ENCODE peak calls at places on chromosome 5, in seven cellular contexts. P is left ventricle myocardium inferior, A is bronchial epithelial cell, C is astrocyte, Z is endothelial cell, I is fibroblast of pulmonary artery, S is pancreas. N is an unnamed sample.

GRCh38 chr5:127426661-127427060 is 90.8 kb upstream of the PRRC1 start:
- DNase-seq in P (peak), A (no peak), C (no peak), Z (no peak), I (no peak), S (no peak), N (no peak)

GRCh38 chr5:131104169-131104775 is 60.8 kb downstream of the HINT1 start:
- DNase-seq in P (no peak), A (peak), C (no peak), Z (no peak), I (peak), S (no peak), N (no peak)

GRCh38 chr5:69050214-69050613 is 43.6 kb upstream of the SLC30A5 start:
- DNase-seq in P (no peak), A (no peak), C (no peak), Z (no peak), I (no peak), S (no peak), N (no peak)

GRCh38 chr5:65100846-65101678 is 332.3 kb downstream of the CWC27 start:
- DNase-seq in P (peak), A (peak), C (peak), Z (peak), I (peak), S (peak), N (peak)

GRCh38 chr5:133967715-133968056 is 739 bp downstream of the C5orf15 start:
- DNase-seq in P (no peak), A (peak), C (no peak), Z (peak), I (peak), S (no peak), N (no peak)

GRCh38 chr5:113224605-113225065 is 210.2 kb downstream of the TSSK1B start:
- DNase-seq in P (no peak), A (no peak), C (peak), Z (no peak), I (no peak), S (no peak), N (no peak)

GRCh38 chr5:88964831-88965230 is 81.8 kb upstream of the MEF2C start:
- DNase-seq in P (no peak), A (peak), C (no peak), Z (no peak), I (no peak), S (no peak), N (no peak)

GRCh38 chr5:127757576-127757975 is 54.4 kb downstream of the CCDC192 start:
- DNase-seq in P (no peak), A (peak), C (peak), Z (peak), I (peak), S (no peak), N (peak)

GRCh38 chr5:117326997-117327396 is 752.4 kb upstream of the SEMA6A start:
- DNase-seq in P (no peak), A (no peak), C (no peak), Z (no peak), I (no peak), S (no peak), N (no peak)
- TF ChIP-seq CTCF in P (no peak), A (no peak), C (no peak), Z (no peak), I (no peak), S (no peak), N (no peak)

DNA sequence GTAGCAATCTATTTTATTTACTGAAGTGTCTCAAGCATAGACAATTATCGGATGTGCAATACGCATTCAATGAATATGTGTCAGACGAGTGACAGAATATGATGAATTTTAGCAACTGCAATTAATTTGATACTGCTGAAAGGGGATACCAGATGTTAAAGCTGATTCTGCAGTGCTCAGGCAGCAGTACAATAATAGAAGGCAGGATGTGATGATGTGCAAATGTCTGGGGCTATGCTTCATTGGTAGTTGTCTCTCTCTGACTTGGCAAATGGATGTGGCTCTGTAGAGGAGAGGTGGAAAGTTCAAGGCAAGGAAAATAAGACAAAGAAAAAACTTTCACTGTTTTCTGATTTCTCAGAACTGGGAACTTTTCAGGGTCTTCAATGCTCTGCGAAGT is 721.2 kb downstream of the CDH18 start:
- DNase-seq in P (no peak), A (no peak), C (no peak), Z (no peak), I (no peak), S (no peak), N (no peak)
- TF ChIP-seq CTCF in P (no peak), A (no peak), C (no peak), Z (no peak), I (no peak), S (no peak), N (no peak)

GRCh38 chr5:59660737-59661136 is 232.8 kb downstream of the PDE4D start:
- DNase-seq in P (no peak), A (peak), C (no peak), Z (no peak), I (peak), S (no peak), N (peak)
- TF ChIP-seq CTCF in P (peak), A (no peak), C (peak), Z (peak), I (peak), S (no peak), N (peak)

GRCh38 chr5:1883120-1883924 is 597 bp upstream of the IRX4 start:
- DNase-seq in P (peak), A (no peak), C (no peak), Z (peak), I (no peak), S (peak), N (no peak)
- TF ChIP-seq CTCF in P (peak), A (peak), C (no peak), Z (peak), I (no peak), S (no peak), N (peak)

DNA sequence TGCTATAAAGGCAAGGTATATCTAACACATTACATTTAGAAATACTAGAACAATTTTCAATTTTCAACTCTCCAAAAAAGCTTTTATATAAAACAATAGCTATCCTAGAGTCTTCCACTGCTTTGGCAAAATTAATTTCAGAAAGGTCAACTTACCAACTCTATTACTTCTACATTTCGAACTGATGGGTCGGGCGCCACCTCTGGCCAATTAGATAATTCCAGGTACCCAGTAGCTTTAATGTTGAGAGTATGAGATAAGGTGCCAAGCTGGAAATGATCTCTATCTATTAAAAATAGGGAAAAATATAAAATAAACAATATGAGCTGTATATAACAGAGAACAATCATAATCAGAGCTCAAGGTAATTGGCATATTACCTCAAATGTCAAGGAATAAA is 166.6 kb downstream of the AP3B1 start:
- DNase-seq in P (no peak), A (peak), C (no peak), Z (peak), I (peak), S (no peak), N (no peak)
- TF ChIP-seq CTCF in P (no peak), A (peak), C (no peak), Z (peak), I (peak), S (no peak), N (peak)

GRCh38 chr5:19064094-19064493 is 923.9 kb downstream of the CDH18 start:
- DNase-seq in P (no peak), A (no peak), C (no peak), Z (no peak), I (no peak), S (no peak), N (no peak)

GRCh38 chr5:19067741-19068140 is 920.3 kb downstream of the CDH18 start:
- DNase-seq in P (no peak), A (no peak), C (no peak), Z (no peak), I (no peak), S (no peak), N (no peak)
- TF ChIP-seq CTCF in P (no peak), A (no peak), C (no peak), Z (no peak), I (no peak), S (no peak), N (no peak)

GRCh38 chr5:145236127-145236526 is 599.0 kb downstream of the PRELID2 start:
- DNase-seq in P (no peak), A (no peak), C (no peak), Z (no peak), I (peak), S (no peak), N (peak)

GRCh38 chr5:145236966-145237365 is 598.2 kb downstream of the PRELID2 start:
- DNase-seq in P (no peak), A (no peak), C (no peak), Z (no peak), I (no peak), S (no peak), N (peak)

GRCh38 chr5:145243016-145243415 is 592.1 kb downstream of the PRELID2 start:
- DNase-seq in P (no peak), A (no peak), C (no peak), Z (no peak), I (no peak), S (no peak), N (no peak)

GRCh38 chr5:145233461-145233860 is 601.7 kb downstream of the PRELID2 start:
- DNase-seq in P (no peak), A (no peak), C (no peak), Z (no peak), I (no peak), S (no peak), N (no peak)

DNA sequence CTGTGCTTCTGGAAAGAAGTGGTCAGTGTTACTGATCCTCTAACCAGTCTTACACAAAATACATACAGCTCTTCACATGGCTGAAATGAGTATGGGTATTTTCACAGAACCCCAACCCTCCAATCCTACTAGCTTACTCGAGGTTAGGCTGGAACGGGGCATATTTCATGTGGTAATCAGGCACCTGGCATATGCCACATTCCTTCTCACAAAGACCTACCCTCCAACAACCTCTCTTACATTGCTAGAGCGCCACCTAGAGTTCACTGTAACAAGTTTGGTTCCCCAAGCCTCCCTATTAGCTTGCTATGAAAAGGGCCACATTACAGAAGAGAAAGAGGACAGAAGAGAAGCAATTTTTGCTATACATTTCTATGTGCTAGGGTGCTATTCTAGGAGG is 597.3 kb downstream of the PRELID2 start:
- DNase-seq in P (no peak), A (peak), C (peak), Z (peak), I (peak), S (no peak), N (peak)
- TF ChIP-seq CTCF in P (peak), A (peak), C (peak), Z (peak), I (peak), S (peak), N (peak)

GRCh38 chr5:74336286-74336685 is 304.2 kb downstream of the ENC1 start:
- DNase-seq in P (no peak), A (no peak), C (no peak), Z (peak), I (no peak), S (no peak), N (no peak)
- TF ChIP-seq CTCF in P (no peak), A (peak), C (no peak), Z (peak), I (no peak), S (no peak), N (peak)

GRCh38 chr5:2180456-2180855 is 297.7 kb upstream of the IRX4 start:
- DNase-seq in P (no peak), A (no peak), C (no peak), Z (no peak), I (no peak), S (no peak), N (no peak)

GRCh38 chr5:2181164-2181956 is 298.6 kb upstream of the IRX4 start:
- DNase-seq in P (no peak), A (no peak), C (no peak), Z (no peak), I (no peak), S (no peak), N (no peak)

GRCh38 chr5:2178071-2178477 is 295.3 kb upstream of the IRX4 start:
- DNase-seq in P (no peak), A (no peak), C (no peak), Z (no peak), I (no peak), S (no peak), N (no peak)

GRCh38 chr5:2178528-2178927 is 295.8 kb upstream of the IRX4 start:
- DNase-seq in P (no peak), A (no peak), C (no peak), Z (no peak), I (no peak), S (no peak), N (no peak)

GRCh38 chr5:2179861-2180260 is 297.1 kb upstream of the IRX4 start:
- DNase-seq in P (no peak), A (no peak), C (no peak), Z (no peak), I (no peak), S (no peak), N (no peak)
- TF ChIP-seq CTCF in P (no peak), A (no peak), C (no peak), Z (no peak), I (no peak), S (no peak), N (no peak)